ENCODE peak calls at places on chromosomes 13 and 19, in six cellular contexts. A, N, G, B, C and X are unnamed samples.

GRCh38 chr13:39462906-39463305 is 140.1 kb downstream of the LHFPL6 start:
- DNase-seq in A (no peak), N (no peak), G (no peak), B (no peak), C (no peak), X (no peak)

GRCh38 chr19:40650749-40651305 is 39.6 kb downstream of the NUMBL start:
- DNase-seq in A (peak), N (no peak), G (no peak), B (no peak), C (no peak), X (peak)

GRCh38 chr13:39656325-39656677 is 839 bp downstream of the COG6 start:
- DNase-seq in A (peak), N (no peak), G (peak), B (no peak), C (peak), X (peak)

GRCh38 chr19:16268676-16269319 is 55.8 kb upstream of the KLF2 start:
- DNase-seq in A (no peak), N (no peak), G (no peak), B (no peak), C (no peak), X (no peak)

GRCh38 chr19:46571495-46571894 is 29.6 kb upstream of the CALM3 start:
- DNase-seq in A (no peak), N (no peak), G (peak), B (no peak), C (peak), X (peak)

GRCh38 chr13:36998624-36999041 is 507 bp downstream of the ALG5 start:
- DNase-seq in A (no peak), N (peak), G (peak), B (peak), C (peak), X (no peak)

GRCh38 chr13:49681837-49682236 is 9.4 kb downstream of the EBPL start:
- DNase-seq in A (peak), N (no peak), G (peak), B (no peak), C (no peak), X (peak)

GRCh38 chr13:41291246-41291645 is 19.8 kb upstream of the NAA16 start:
- DNase-seq in A (no peak), N (no peak), G (no peak), B (no peak), C (no peak), X (no peak)

GRCh38 chr13:95710313-95710712 is 33.4 kb downstream of the DNAJC3 start:
- DNase-seq in A (peak), N (no peak), G (no peak), B (no peak), C (no peak), X (peak)

GRCh38 chr19:677201-677600 is 1.0 kb downstream of the FSTL3 start:
- DNase-seq in A (peak), N (peak), G (no peak), B (peak), C (no peak), X (peak)

GRCh38 chr13:79886601-79887000 is 405.6 kb downstream of the NDFIP2 start:
- DNase-seq in A (no peak), N (no peak), G (no peak), B (no peak), C (no peak), X (no peak)

GRCh38 chr19:53091413-53091812 is 11.8 kb downstream of the ZNF160 start:
- DNase-seq in A (no peak), N (no peak), G (peak), B (no peak), C (peak), X (no peak)

GRCh38 chr13:51397262-51397933 is 55.4 kb downstream of the INTS6 start:
- DNase-seq in A (peak), N (no peak), G (peak), B (no peak), C (peak), X (peak)
- H3K4me3 ChIP-seq in A (no peak), N (no peak), G (no peak), B (no peak), C (no peak), X (no peak)

GRCh38 chr13:110135977-110136597 is 170.9 kb downstream of the COL4A1 start:
- DNase-seq in A (no peak), N (no peak), G (no peak), B (no peak), C (no peak), X (no peak)

GRCh38 chr13:110136660-110137585 is 170.0 kb downstream of the COL4A1 start:
- DNase-seq in A (no peak), N (no peak), G (peak), B (no peak), C (peak), X (no peak)

GRCh38 chr13:110138700-110139036 is 168.3 kb downstream of the COL4A1 start:
- DNase-seq in A (no peak), N (no peak), G (no peak), B (no peak), C (no peak), X (no peak)

GRCh38 chr13:110138009-110138699 is 168.8 kb downstream of the COL4A1 start:
- DNase-seq in A (peak), N (peak), G (peak), B (peak), C (peak), X (peak)

DNA sequence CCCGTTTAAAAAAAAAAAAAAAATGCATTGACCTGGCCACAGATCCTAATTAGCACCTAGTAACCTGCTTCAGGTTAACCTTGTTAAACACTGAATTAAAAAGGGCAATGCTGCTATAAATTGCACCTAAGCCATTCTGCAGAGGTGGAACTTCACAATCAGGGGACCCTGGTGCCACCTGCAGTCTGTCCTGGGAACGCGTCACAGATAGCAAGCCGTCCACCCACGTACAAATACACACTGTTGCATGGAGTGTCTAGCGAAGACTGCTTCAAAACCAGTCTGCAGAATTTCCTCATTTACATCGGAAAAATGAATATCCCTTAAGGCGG is 169.3 kb downstream of the COL4A1 start:
- DNase-seq in A (no peak), N (peak), G (peak), B (peak), C (no peak), X (no peak)
- TF ChIP-seq CTCF in A (peak), N (no peak), G (peak), B (peak), C (peak), X (peak)

GRCh38 chr13:24747248-24748151 is 16.5 kb upstream of the RNF17 start:
- DNase-seq in A (peak), N (no peak), G (peak), B (no peak), C (peak), X (peak)
- H3K4me3 ChIP-seq in A (peak), N (no peak), G (peak), B (no peak), C (peak), X (peak)

GRCh38 chr19:7394728-7395359 is 46.1 kb downstream of the ARHGEF18 start:
- DNase-seq in A (peak), N (peak), G (peak), B (peak), C (peak), X (peak)
- TF ChIP-seq CTCF in A (no peak), N (peak), G (peak), B (no peak), C (peak), X (no peak)

DNA sequence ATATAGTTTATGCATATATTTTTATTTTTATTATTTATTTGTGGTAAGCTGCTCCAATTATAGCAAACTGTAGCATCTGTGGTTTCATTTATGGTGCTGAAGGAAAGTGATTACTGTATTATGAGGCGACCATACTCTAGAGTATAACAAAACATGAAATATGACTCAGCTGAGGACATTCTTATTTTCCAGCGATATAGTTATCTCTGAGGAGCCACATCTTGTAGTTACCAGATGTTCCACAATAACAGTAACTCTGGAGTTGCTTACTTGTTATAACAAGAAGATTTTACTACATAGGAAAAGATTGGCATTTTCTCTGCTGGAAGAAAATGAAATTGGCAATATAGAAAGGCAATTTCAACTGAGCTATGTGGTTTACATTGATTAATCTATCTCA is 1634.3 kb downstream of the PCDH9 start:
- DNase-seq in A (no peak), N (no peak), G (no peak), B (no peak), C (no peak), X (peak)
- H3K4me3 ChIP-seq in A (no peak), N (no peak), G (no peak), B (no peak), C (no peak), X (no peak)

GRCh38 chr13:101155920-101156319 is 260.4 kb downstream of the NALCN start:
- DNase-seq in A (no peak), N (no peak), G (peak), B (no peak), C (peak), X (peak)
- TF ChIP-seq CTCF in A (peak), N (no peak), G (peak), B (peak), C (peak), X (peak)

DNA sequence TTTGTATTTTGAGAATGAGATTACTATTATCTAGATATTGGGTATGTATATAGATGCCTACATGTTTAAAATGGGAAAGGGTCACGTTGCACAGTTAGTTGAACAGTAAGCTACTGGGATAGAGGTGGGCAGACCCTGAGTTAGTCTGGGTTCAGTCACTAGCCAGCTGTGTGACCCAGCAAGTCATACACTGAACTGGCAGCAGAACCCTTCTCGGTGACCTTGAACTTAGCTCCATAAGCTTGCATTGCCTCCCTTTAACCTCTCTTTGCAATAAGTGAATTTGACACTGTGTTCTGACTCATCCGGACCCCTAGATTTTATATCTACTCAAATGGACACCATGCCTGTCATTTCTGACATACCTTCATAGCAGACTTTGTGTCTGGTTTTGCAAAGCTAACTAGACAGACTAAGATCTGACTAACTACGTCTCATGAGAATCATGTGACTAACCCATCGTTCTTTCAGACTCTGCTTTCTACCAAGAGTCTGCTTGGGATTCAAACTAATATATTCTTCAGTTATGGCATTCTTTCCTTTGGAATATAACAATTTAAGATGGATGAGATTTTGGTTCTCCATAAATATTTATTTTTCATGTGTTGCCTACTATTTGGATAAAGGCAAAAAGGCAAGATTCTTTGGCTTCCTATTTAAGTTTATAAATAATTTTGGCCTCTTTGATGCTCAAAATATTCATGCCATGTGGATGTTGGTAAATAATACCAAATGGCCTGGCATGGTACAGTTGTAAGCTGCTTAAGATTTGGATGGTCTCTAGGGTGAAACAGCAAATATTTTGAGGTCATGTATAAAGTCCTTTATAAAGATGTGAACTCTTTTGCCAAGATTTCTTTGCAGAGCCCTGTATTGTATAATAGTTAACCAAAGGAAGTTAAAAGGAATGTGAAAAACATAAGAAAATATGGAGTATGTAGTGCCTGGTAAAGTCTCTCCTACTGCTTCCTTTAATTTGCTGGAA is 159.3 kb downstream of the ITGBL1 start:
- DNase-seq in A (no peak), N (no peak), G (no peak), B (no peak), C (no peak), X (no peak)
- H3K4me3 ChIP-seq in A (no peak), N (no peak), G (no peak), B (no peak), C (no peak), X (no peak)

DNA sequence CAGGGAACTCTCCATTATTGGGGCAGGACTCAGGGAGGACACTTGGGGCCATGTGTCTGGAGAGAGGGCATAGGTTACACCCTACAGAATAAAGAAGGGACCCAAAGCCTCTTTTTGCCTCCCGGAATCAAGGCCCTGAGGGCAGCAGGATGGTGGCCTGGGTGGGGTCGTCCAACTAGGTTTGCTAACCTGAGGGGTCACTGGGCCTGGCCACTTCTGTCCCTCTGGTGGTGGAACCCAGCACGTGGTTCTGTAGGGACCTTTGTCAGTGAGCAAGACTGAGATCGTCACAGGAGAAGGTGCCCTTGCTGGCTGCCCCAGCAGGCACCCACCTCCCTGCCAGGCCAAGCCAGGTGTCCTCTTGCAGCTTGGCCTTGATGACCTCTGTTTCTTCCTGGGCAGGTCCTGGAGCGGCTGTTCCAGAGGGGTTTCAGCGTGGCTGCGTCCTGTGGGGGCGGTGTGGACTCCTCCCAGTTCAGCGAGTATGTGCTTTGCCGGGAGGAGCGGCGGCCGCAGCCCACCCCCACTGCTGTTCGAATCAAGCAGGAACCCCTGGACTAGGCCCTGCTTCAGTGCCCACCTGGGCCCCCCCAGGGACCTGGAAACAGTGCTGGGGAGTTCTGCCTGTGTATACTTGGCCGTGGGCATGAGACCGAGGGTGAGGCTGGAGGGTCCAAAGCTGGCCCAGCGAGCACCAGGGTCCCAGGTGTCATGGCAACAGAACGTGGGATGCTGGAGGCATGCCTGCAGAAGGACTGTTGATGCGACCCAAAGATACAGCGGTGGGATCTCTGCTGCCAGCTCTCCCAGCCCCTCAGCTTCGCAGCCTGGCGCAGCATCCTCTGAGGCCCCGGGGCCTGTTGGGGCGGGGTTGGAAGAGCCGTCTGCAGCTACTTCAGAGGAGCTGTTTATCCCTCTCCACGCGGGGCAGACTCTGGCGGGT is 16.0 kb downstream of the KCTD15 start:
- DNase-seq in A (no peak), N (no peak), G (no peak), B (no peak), C (no peak), X (no peak)
- TF ChIP-seq CTCF in A (peak), N (no peak), G (no peak), B (no peak), C (peak), X (peak)